ENCODE peak calls at places on chromosomes 2 and 18, in seven cellular contexts. One of them, this sample, is unnamed.

GRCh38 chr18:58682429-58683069 is 11.3 kb downstream of the MALT1 start:
- DNase-seq in T-helper 17 cell: no peak
- DNase-seq in mammary epithelial cell: peak; percentile 64
- DNase-seq in hepatocyte: peak; percentile 73
- DNase-seq in tibial nerve: peak; percentile 45
- DNase-seq in ecto neural progenitor cell: no peak
- DNase-seq in HT-29: peak; percentile 61
- DNase-seq in this sample: no peak

GRCh38 chr2:174971868-174972781 is 33.1 kb downstream of the CHN1 start:
- DNase-seq in T-helper 17 cell: no peak
- DNase-seq in tibial nerve: no peak
- DNase-seq in ecto neural progenitor cell: no peak
- DNase-seq in mammary epithelial cell: peak; percentile 84
- DNase-seq in HT-29: peak; percentile 41
- DNase-seq in hepatocyte: peak; percentile 42
- DNase-seq in this sample: no peak

GRCh38 chr2:241891315-241891987 is 21.9 kb downstream of the RTP5 start:
- DNase-seq in tibial nerve: no peak
- DNase-seq in T-helper 17 cell: no peak
- DNase-seq in mammary epithelial cell: no peak
- DNase-seq in hepatocyte: no peak
- DNase-seq in HT-29: no peak
- DNase-seq in ecto neural progenitor cell: no peak
- DNase-seq in this sample: no peak

GRCh38 chr2:241801611-241802420 is 7.2 kb upstream of the NEU4 start:
- DNase-seq in mammary epithelial cell: no peak
- DNase-seq in hepatocyte: peak; percentile 31
- DNase-seq in tibial nerve: no peak
- DNase-seq in HT-29: no peak
- DNase-seq in ecto neural progenitor cell: peak; percentile 63
- DNase-seq in T-helper 17 cell: no peak
- DNase-seq in this sample: no peak

GRCh38 chr2:159715451-159715850 is 3.1 kb downstream of the MARCHF7 start:
- DNase-seq in tibial nerve: no peak
- DNase-seq in mammary epithelial cell: peak; percentile 33
- DNase-seq in HT-29: no peak
- DNase-seq in hepatocyte: no peak
- DNase-seq in ecto neural progenitor cell: no peak
- DNase-seq in T-helper 17 cell: no peak
- DNase-seq in this sample: no peak

GRCh38 chr2:169391236-169391635 is 28.9 kb upstream of the LRP2 start:
- DNase-seq in hepatocyte: no peak
- DNase-seq in HT-29: no peak
- DNase-seq in tibial nerve: no peak
- DNase-seq in mammary epithelial cell: no peak
- DNase-seq in ecto neural progenitor cell: no peak
- DNase-seq in T-helper 17 cell: no peak
- DNase-seq in this sample: no peak

GRCh38 chr18:35043207-35043606 is 2.0 kb downstream of the MAPRE2 start:
- DNase-seq in tibial nerve: no peak
- DNase-seq in mammary epithelial cell: no peak
- DNase-seq in T-helper 17 cell: no peak
- DNase-seq in ecto neural progenitor cell: no peak
- DNase-seq in hepatocyte: no peak
- DNase-seq in HT-29: no peak
- DNase-seq in this sample: no peak

GRCh38 chr2:217573565-217573964 is 429.2 kb downstream of the TNS1 start:
- DNase-seq in ecto neural progenitor cell: no peak
- DNase-seq in tibial nerve: no peak
- DNase-seq in T-helper 17 cell: no peak
- DNase-seq in HT-29: no peak
- DNase-seq in mammary epithelial cell: no peak
- DNase-seq in hepatocyte: peak; percentile 63
- DNase-seq in this sample: no peak

GRCh38 chr2:232900811-232901701 is 31.0 kb downstream of the SNORC start:
- DNase-seq in hepatocyte: peak; percentile 1
- DNase-seq in tibial nerve: no peak
- DNase-seq in T-helper 17 cell: no peak
- DNase-seq in HT-29: no peak
- DNase-seq in mammary epithelial cell: no peak
- DNase-seq in ecto neural progenitor cell: no peak
- DNase-seq in this sample: no peak

GRCh38 chr2:231138699-231139098 is 13.9 kb upstream of the HTR2B start:
- DNase-seq in ecto neural progenitor cell: no peak
- DNase-seq in mammary epithelial cell: no peak
- DNase-seq in T-helper 17 cell: no peak
- DNase-seq in tibial nerve: no peak
- DNase-seq in HT-29: no peak
- DNase-seq in hepatocyte: no peak
- DNase-seq in this sample: no peak

GRCh38 chr2:9805435-9806297 is 37.6 kb upstream of the TAF1B start:
- DNase-seq in T-helper 17 cell: no peak
- DNase-seq in tibial nerve: peak; percentile 29
- DNase-seq in HT-29: no peak
- DNase-seq in ecto neural progenitor cell: no peak
- DNase-seq in hepatocyte: no peak
- DNase-seq in mammary epithelial cell: no peak
- DNase-seq in this sample: peak; percentile 83

GRCh38 chr18:34866739-34867138 is 156.6 kb downstream of the DTNA start:
- DNase-seq in T-helper 17 cell: no peak
- DNase-seq in tibial nerve: no peak
- DNase-seq in HT-29: peak; percentile 2
- DNase-seq in ecto neural progenitor cell: no peak
- DNase-seq in mammary epithelial cell: no peak
- DNase-seq in hepatocyte: peak; percentile 14
- DNase-seq in this sample: no peak

GRCh38 chr2:98685930-98686887 is 44.7 kb downstream of the MGAT4A start:
- DNase-seq in HT-29: no peak
- DNase-seq in hepatocyte: no peak
- DNase-seq in mammary epithelial cell: no peak
- DNase-seq in T-helper 17 cell: no peak
- DNase-seq in ecto neural progenitor cell: no peak
- DNase-seq in tibial nerve: no peak
- DNase-seq in this sample: no peak

GRCh38 chr2:215527738-215528137 is 91.9 kb upstream of the FN1 start:
- DNase-seq in HT-29: no peak
- DNase-seq in T-helper 17 cell: no peak
- DNase-seq in mammary epithelial cell: no peak
- DNase-seq in ecto neural progenitor cell: no peak
- DNase-seq in hepatocyte: no peak
- DNase-seq in tibial nerve: no peak
- DNase-seq in this sample: no peak

GRCh38 chr2:97355176-97355575 is 234.5 kb downstream of the ANKRD36B start:
- DNase-seq in HT-29: no peak
- DNase-seq in T-helper 17 cell: no peak
- DNase-seq in ecto neural progenitor cell: no peak
- DNase-seq in mammary epithelial cell: no peak
- DNase-seq in tibial nerve: no peak
- DNase-seq in hepatocyte: no peak
- DNase-seq in this sample: no peak

GRCh38 chr2:83143946-83144345 is 1315.1 kb downstream of the SUCLG1 start:
- DNase-seq in hepatocyte: no peak
- DNase-seq in tibial nerve: no peak
- DNase-seq in mammary epithelial cell: no peak
- DNase-seq in HT-29: no peak
- DNase-seq in ecto neural progenitor cell: no peak
- DNase-seq in T-helper 17 cell: no peak
- DNase-seq in this sample: no peak

GRCh38 chr2:200944467-200945394 is 18.7 kb downstream of the ORC2 start:
- DNase-seq in hepatocyte: peak; percentile 66
- DNase-seq in T-helper 17 cell: no peak
- DNase-seq in mammary epithelial cell: peak; percentile 90
- DNase-seq in HT-29: peak; percentile 84
- DNase-seq in tibial nerve: no peak
- DNase-seq in ecto neural progenitor cell: no peak
- DNase-seq in this sample: no peak

GRCh38 chr18:12837747-12838146 is 46.3 kb downstream of the PTPN2 start:
- DNase-seq in mammary epithelial cell: peak; percentile 5
- DNase-seq in T-helper 17 cell: no peak
- DNase-seq in tibial nerve: no peak
- DNase-seq in HT-29: no peak
- DNase-seq in ecto neural progenitor cell: no peak
- DNase-seq in hepatocyte: no peak
- DNase-seq in this sample: no peak

GRCh38 chr18:58119819-58120218 is 75.8 kb downstream of the NEDD4L start:
- DNase-seq in HT-29: no peak
- DNase-seq in T-helper 17 cell: no peak
- DNase-seq in ecto neural progenitor cell: no peak
- DNase-seq in hepatocyte: no peak
- DNase-seq in mammary epithelial cell: no peak
- DNase-seq in tibial nerve: no peak
- DNase-seq in this sample: no peak

GRCh38 chr2:234587341-234588053 is 90.6 kb upstream of the ARL4C start:
- DNase-seq in tibial nerve: no peak
- DNase-seq in mammary epithelial cell: no peak
- DNase-seq in T-helper 17 cell: no peak
- DNase-seq in ecto neural progenitor cell: no peak
- DNase-seq in HT-29: no peak
- DNase-seq in hepatocyte: no peak
- DNase-seq in this sample: no peak

GRCh38 chr18:47265197-47265596 is 13.7 kb upstream of the SKOR2 start:
- DNase-seq in HT-29: no peak
- DNase-seq in tibial nerve: no peak
- DNase-seq in mammary epithelial cell: no peak
- DNase-seq in ecto neural progenitor cell: no peak
- DNase-seq in hepatocyte: no peak
- DNase-seq in T-helper 17 cell: no peak
- DNase-seq in this sample: no peak

GRCh38 chr2:207473203-207473865 is 56.4 kb upstream of the CREB1 start:
- DNase-seq in T-helper 17 cell: no peak
- DNase-seq in tibial nerve: peak; percentile 50
- DNase-seq in HT-29: peak; percentile 23
- DNase-seq in mammary epithelial cell: peak; percentile 68
- DNase-seq in hepatocyte: peak; percentile 69
- DNase-seq in ecto neural progenitor cell: peak; percentile 58
- DNase-seq in this sample: no peak

GRCh38 chr2:39603436-39603835 is 62.3 kb upstream of the TMEM178A start:
- DNase-seq in HT-29: no peak
- DNase-seq in ecto neural progenitor cell: no peak
- DNase-seq in hepatocyte: no peak
- DNase-seq in mammary epithelial cell: peak; percentile 58
- DNase-seq in T-helper 17 cell: no peak
- DNase-seq in tibial nerve: no peak
- DNase-seq in this sample: no peak

GRCh38 chr2:102096103-102096502 is 46.4 kb upstream of the IL1R1 start:
- DNase-seq in T-helper 17 cell: no peak
- DNase-seq in tibial nerve: no peak
- DNase-seq in mammary epithelial cell: no peak
- DNase-seq in hepatocyte: no peak
- DNase-seq in ecto neural progenitor cell: no peak
- DNase-seq in HT-29: no peak
- DNase-seq in this sample: no peak

GRCh38 chr2:47336259-47337238 is 66.4 kb upstream of the MSH2 start:
- DNase-seq in hepatocyte: peak; percentile 49
- DNase-seq in HT-29: no peak
- DNase-seq in ecto neural progenitor cell: no peak
- DNase-seq in tibial nerve: no peak
- DNase-seq in mammary epithelial cell: no peak
- DNase-seq in T-helper 17 cell: no peak
- DNase-seq in this sample: no peak

GRCh38 chr2:62202729-62203128 is 6.8 kb downstream of the B3GNT2 start:
- DNase-seq in T-helper 17 cell: no peak
- DNase-seq in tibial nerve: no peak
- DNase-seq in mammary epithelial cell: no peak
- DNase-seq in ecto neural progenitor cell: no peak
- DNase-seq in HT-29: no peak
- DNase-seq in hepatocyte: no peak
- DNase-seq in this sample: no peak

GRCh38 chr18:46338213-46338612 is 234.0 kb downstream of the HAUS1 start:
- DNase-seq in HT-29: no peak
- DNase-seq in T-helper 17 cell: no peak
- DNase-seq in tibial nerve: no peak
- DNase-seq in mammary epithelial cell: no peak
- DNase-seq in ecto neural progenitor cell: no peak
- DNase-seq in hepatocyte: no peak
- DNase-seq in this sample: no peak

GRCh38 chr2:170039401-170040172 is 138.4 kb upstream of the MYO3B start:
- DNase-seq in mammary epithelial cell: no peak
- DNase-seq in ecto neural progenitor cell: no peak
- DNase-seq in HT-29: no peak
- DNase-seq in hepatocyte: no peak
- DNase-seq in T-helper 17 cell: no peak
- DNase-seq in tibial nerve: no peak
- DNase-seq in this sample: no peak

GRCh38 chr2:240478346-240479110 is 43.1 kb downstream of the GPC1 start:
- DNase-seq in ecto neural progenitor cell: no peak
- DNase-seq in tibial nerve: no peak
- DNase-seq in hepatocyte: peak; percentile 1
- DNase-seq in T-helper 17 cell: no peak
- DNase-seq in HT-29: no peak
- DNase-seq in mammary epithelial cell: no peak
- DNase-seq in this sample: no peak

GRCh38 chr2:121944072-121944829 is 188.8 kb downstream of the TSN start:
- DNase-seq in ecto neural progenitor cell: no peak
- DNase-seq in hepatocyte: peak; percentile 51
- DNase-seq in T-helper 17 cell: no peak
- DNase-seq in HT-29: no peak
- DNase-seq in tibial nerve: peak; percentile 18
- DNase-seq in mammary epithelial cell: peak; percentile 88
- DNase-seq in this sample: no peak

GRCh38 chr18:46679846-46680598 is 23.0 kb upstream of the LOXHD1 start:
- DNase-seq in tibial nerve: no peak
- DNase-seq in HT-29: no peak
- DNase-seq in T-helper 17 cell: no peak
- DNase-seq in mammary epithelial cell: no peak
- DNase-seq in ecto neural progenitor cell: no peak
- DNase-seq in hepatocyte: no peak
- DNase-seq in this sample: no peak

GRCh38 chr2:189545424-189545823 is 35.2 kb downstream of the SLC40A1 start:
- DNase-seq in mammary epithelial cell: no peak
- DNase-seq in hepatocyte: no peak
- DNase-seq in HT-29: no peak
- DNase-seq in T-helper 17 cell: no peak
- DNase-seq in ecto neural progenitor cell: no peak
- DNase-seq in tibial nerve: peak; percentile 52
- DNase-seq in this sample: no peak

GRCh38 chr18:39057423-39058057 is 1491.9 kb upstream of the CELF4 start:
- DNase-seq in tibial nerve: no peak
- DNase-seq in HT-29: no peak
- DNase-seq in hepatocyte: no peak
- DNase-seq in mammary epithelial cell: peak; percentile 63
- DNase-seq in T-helper 17 cell: no peak
- DNase-seq in ecto neural progenitor cell: no peak
- DNase-seq in this sample: no peak

GRCh38 chr18:40867452-40867851 is 1087.6 kb upstream of the PIK3C3 start:
- DNase-seq in HT-29: no peak
- DNase-seq in mammary epithelial cell: peak; percentile 93
- DNase-seq in tibial nerve: no peak
- DNase-seq in T-helper 17 cell: no peak
- DNase-seq in ecto neural progenitor cell: no peak
- DNase-seq in hepatocyte: no peak
- DNase-seq in this sample: no peak

GRCh38 chr2:154537024-154537423 is 161.5 kb upstream of the KCNJ3 start:
- DNase-seq in hepatocyte: no peak
- DNase-seq in T-helper 17 cell: no peak
- DNase-seq in HT-29: no peak
- DNase-seq in ecto neural progenitor cell: no peak
- DNase-seq in mammary epithelial cell: no peak
- DNase-seq in tibial nerve: no peak
- DNase-seq in this sample: no peak

GRCh38 chr18:46332956-46333355 is 228.8 kb downstream of the HAUS1 start:
- DNase-seq in mammary epithelial cell: no peak
- DNase-seq in hepatocyte: no peak
- DNase-seq in T-helper 17 cell: no peak
- DNase-seq in tibial nerve: no peak
- DNase-seq in HT-29: no peak
- DNase-seq in ecto neural progenitor cell: peak; percentile 58
- DNase-seq in this sample: no peak

GRCh38 chr2:48851161-48851560 is 95.6 kb upstream of the LHCGR start:
- DNase-seq in T-helper 17 cell: no peak
- DNase-seq in ecto neural progenitor cell: no peak
- DNase-seq in tibial nerve: no peak
- DNase-seq in HT-29: no peak
- DNase-seq in mammary epithelial cell: peak; percentile 79
- DNase-seq in hepatocyte: no peak
- DNase-seq in this sample: no peak

This sample was measured in vagina.